ENCODE peak calls at places on chromosomes 1 and 21, in six cellular contexts. D, J, U, P, B and E are unnamed samples.

GRCh38 chr1:148263128-148263905 is 111.2 kb upstream of the NBPF11 start:
- DNase-seq in P (peak), U (peak), D (peak), B (peak), J (peak), E (peak)

GRCh38 chr1:155983191-155984023 is 5.1 kb upstream of the ARHGEF2 start:
- DNase-seq in P (no peak), B (no peak), D (peak), J (peak), U (peak), E (no peak)

GRCh38 chr1:203839081-203839480 is 22.3 kb upstream of the SNRPE start:
- DNase-seq in J (no peak), B (no peak), U (peak), P (peak), D (peak), E (no peak)

GRCh38 chr1:229318056-229318455 is 24.8 kb downstream of the CCSAP start:
- DNase-seq in D (peak), U (peak), J (no peak), P (peak), B (no peak), E (no peak)

GRCh38 chr1:211279340-211279739 is 20.2 kb downstream of the RCOR3 start:
- DNase-seq in J (no peak), D (no peak), B (no peak), P (no peak), U (no peak), E (no peak)

GRCh38 chr1:227362039-227362438 is 43.7 kb upstream of the CDC42BPA start:
- DNase-seq in B (no peak), J (no peak), P (no peak), D (no peak), U (peak), E (no peak)

GRCh38 chr1:186002426-186002825 is 268.2 kb downstream of the HMCN1 start:
- DNase-seq in J (no peak), B (no peak), P (no peak), D (no peak), U (peak), E (no peak)

GRCh38 chr1:226884966-226885820 is 14.8 kb downstream of the PSEN2 start:
- DNase-seq in D (no peak), P (no peak), B (no peak), J (no peak), U (no peak), E (no peak)

GRCh38 chr1:30822966-30823581 is 65.5 kb upstream of the LAPTM5 start:
- DNase-seq in B (no peak), U (no peak), P (no peak), J (no peak), D (peak), E (no peak)

GRCh38 chr1:219726480-219727272 is 113.8 kb upstream of the ZC3H11B start:
- DNase-seq in B (no peak), P (no peak), J (no peak), U (no peak), D (no peak), E (no peak)

GRCh38 chr21:41316641-41317392 is at the start of gene FAM3B:
- DNase-seq in D (no peak), J (peak), B (peak), U (no peak), P (peak), E (peak)

GRCh38 chr1:191151321-191151807 is 673.7 kb upstream of the BRINP3 start:
- DNase-seq in D (no peak), P (no peak), J (peak), B (no peak), U (no peak), E (no peak)

GRCh38 chr1:245153645-245154428 is 948 bp upstream of the KIF26B start:
- DNase-seq in D (peak), P (no peak), B (no peak), J (peak), U (no peak), E (peak)

DNA sequence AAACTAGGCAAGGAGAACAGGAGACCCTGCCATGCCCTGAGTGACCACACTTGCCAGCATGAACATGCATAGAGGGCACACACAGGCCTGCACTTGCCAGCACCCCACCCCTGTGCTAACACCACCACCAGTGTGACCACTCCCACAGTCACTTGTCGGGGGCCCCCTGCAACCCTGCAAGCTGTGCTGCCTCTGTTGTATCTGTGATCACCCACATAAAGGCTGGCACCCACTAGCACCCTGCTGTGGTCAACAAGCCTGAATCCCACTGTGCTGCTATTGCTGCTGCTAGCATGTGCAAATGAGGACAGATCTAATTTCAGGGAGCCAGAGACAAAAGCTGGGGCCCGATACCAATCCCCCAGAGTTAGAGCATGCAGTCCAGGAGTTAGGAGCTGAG is 217.7 kb downstream of the GIPC2 start:
- DNase-seq in J (no peak), B (no peak), D (no peak), U (no peak), P (no peak), E (no peak)
- H4K91ac ChIP-seq in J (no peak), B (no peak), D (no peak), U (no peak), P (no peak), E (no peak)

DNA sequence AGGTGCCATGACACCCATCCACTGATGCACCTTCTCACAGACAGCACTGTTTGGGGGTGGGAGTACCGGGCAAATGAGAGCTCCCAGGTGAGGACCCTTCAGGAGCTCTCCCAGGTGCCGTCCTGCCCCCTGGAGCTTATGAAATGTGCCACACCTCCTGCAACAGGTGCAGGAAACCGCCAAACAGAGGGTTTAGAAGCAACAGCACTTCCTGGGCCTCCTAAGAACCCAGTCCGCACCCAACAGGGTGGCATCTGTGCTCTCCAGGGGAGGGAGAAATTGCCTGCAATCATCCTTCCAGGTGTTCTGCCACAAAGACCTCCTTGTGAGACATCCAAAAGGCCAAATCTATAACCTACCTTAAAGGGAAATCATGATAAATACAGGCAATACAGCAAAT is 87.7 kb upstream of the ATP1B1 start:
- DNase-seq in J (no peak), B (no peak), P (no peak), D (no peak), U (no peak), E (no peak)
- H4K91ac ChIP-seq in J (no peak), B (no peak), P (no peak), D (no peak), U (no peak), E (no peak)

DNA sequence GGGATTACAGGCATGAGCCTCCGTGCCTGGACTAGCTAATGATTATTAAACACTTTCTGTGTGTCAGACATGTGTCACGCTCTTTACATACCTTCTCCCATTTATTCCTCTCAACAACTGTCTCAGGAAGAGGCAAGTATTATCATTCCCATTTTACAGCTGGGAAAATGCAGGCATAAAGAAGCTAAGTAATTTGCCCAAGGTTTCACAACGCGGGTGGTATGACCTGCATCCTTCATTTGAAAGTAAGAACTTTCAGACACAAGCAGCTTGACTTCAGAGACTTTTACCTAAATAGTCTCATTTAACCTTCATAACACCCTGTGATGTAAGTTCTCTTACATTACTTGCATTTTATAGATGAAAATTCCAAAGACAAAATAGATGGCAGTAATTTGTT is 1.0 kb upstream of the ZSCAN20 start:
- DNase-seq in P (peak), J (no peak), B (no peak), D (no peak), U (no peak), E (no peak)
- H4K91ac ChIP-seq in P (no peak), J (no peak), B (no peak), D (no peak), U (no peak), E (no peak)

DNA sequence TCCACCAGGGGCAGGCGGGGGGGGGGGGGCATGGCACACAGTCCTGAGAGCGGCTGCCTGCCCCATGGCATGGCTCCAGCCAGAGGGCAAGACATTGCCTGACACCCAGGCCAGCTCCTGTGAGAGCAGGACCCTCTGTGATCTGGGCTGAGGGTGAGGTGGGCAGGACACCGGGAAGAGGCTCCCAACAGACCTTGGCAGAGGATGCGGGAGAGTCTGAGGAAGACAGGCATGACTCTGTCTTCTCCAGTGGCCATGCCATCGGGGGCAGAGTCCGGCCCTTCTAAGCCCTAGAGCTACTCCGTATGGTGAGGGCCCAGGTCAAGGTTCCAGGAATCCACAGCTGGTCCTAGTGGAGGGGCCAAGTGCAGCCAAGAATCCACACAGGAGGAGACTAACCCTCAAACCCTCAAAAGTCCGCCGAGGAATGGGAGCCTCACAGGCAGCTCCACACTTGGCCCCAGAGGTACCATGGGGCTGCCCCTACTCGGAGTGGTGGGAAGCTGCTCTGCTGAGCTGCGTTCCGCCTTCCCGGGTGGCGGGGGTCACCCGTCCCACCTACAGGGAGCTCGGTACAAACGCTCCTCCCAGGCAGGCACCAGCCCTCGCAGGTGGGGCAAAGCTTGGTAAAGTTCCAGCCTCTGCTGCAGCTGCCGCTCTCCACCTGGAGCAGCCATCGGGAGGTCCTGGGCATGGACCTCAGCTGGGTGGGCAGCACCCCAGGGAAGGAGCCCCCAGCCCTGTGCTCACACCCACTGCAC is 6.5 kb downstream of the ACTRT2 start:
- DNase-seq in D (no peak), P (no peak), J (no peak), B (no peak), U (no peak), E (no peak)
- H4K91ac ChIP-seq in D (no peak), P (no peak), J (no peak), B (no peak), U (no peak), E (no peak)

GRCh38 chr1:104341944-104342343 is 592.2 kb downstream of the AMY1C start:
- DNase-seq in D (no peak), P (no peak), B (no peak), U (no peak), J (no peak), E (no peak)
- H4K91ac ChIP-seq in D (no peak), P (no peak), B (no peak), U (no peak), J (no peak), E (no peak)

GRCh38 chr1:43307458-43308158 is 6.8 kb downstream of the TIE1 start:
- DNase-seq in B (no peak), U (no peak), D (no peak), P (no peak), J (no peak), E (no peak)

GRCh38 chr1:43305926-43306687 is 5.3 kb downstream of the TIE1 start:
- DNase-seq in B (no peak), J (no peak), U (no peak), P (no peak), D (no peak), E (no peak)

GRCh38 chr1:43305461-43305860 is 4.7 kb downstream of the TIE1 start:
- DNase-seq in D (no peak), J (no peak), P (no peak), U (no peak), B (no peak), E (no peak)

GRCh38 chr1:43308635-43309580 is 8.1 kb downstream of the TIE1 start:
- DNase-seq in D (no peak), U (no peak), P (no peak), B (no peak), J (no peak), E (no peak)

GRCh38 chr1:43306688-43307457 is 6.1 kb downstream of the TIE1 start:
- DNase-seq in D (no peak), U (no peak), B (no peak), J (no peak), P (no peak), E (no peak)
- H4K91ac ChIP-seq in D (no peak), U (no peak), B (no peak), J (no peak), P (no peak), E (no peak)

DNA sequence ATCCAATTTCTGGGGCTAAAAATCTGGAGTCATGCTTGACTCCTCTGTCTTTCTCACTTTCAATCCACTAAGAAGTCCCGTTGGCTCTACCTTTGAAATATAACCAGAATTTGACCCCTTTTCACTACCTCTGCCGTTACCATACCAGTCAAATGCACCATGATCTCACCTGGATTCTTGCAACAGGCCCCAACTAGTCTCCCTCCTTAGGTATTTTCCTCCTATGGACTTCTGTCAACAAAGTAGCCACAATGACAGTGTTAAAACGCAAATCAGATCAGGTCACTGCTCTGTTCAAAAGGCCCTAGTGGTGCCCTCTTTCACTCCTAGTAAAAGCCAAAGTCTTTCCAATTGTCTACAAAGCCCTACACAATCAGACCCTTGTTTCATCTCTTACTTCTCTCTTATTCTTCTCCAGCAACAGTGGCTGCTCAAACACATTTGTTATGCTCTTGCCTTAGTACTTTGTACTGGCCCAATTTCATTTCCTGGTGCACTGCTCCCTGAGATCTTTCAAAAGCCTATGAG is 35.7 kb upstream of the AGL start:
- DNase-seq in B (no peak), J (no peak), U (no peak), D (no peak), P (no peak), E (no peak)
- H4K91ac ChIP-seq in B (no peak), J (no peak), U (no peak), D (no peak), P (no peak), E (no peak)

DNA sequence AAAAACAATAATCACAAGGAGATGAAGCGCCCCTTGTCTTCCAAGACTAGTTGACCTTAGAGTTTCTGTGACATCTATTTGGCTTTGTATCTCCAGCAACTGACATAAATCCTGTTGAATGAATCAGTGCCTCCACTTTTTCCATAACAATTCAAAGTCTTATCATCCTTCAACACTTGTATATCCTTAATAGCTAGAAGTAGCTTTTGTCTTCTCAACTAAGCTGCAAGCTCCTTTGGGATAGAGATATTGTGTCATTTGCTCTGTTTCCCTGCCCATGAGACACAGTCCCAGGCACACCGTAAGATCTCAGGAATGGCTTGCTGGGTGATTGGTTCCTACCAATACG is 5.7 kb downstream of the PIGR start:
- DNase-seq in B (no peak), J (no peak), P (no peak), D (no peak), U (no peak), E (no peak)
- H4K91ac ChIP-seq in B (no peak), J (no peak), P (no peak), D (no peak), U (no peak), E (no peak)

DNA sequence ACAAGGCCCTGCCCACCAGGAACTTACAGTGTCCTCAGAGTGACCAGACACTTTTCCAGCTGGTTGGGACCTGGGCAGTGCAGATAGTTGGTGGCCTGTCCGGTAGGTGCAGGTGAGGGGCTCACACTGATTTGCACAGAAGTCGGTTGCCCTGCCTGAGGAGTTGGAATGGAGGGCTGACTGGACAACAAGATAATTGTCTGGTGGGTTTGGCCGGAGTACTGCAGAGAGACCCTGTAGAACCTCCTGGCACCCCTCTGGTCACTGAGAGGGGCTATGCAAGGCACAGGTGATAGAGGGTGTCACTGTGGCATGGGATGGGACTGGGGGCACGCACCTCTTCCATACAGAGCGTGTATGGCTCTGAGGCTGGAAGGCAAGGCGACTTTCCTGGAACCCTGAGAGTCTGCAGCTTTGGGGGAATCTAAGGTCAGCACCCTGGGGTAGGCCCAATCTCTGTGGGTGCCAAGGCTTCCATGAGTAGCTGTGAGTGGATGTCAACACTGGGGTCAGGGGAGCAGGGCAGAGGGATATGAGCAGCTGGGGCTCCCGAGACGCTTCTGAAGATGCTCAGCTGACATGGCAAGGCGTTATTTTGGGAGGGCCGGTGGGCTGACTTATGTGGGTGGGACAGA is 7.6 kb upstream of the PLA2G2D start:
- DNase-seq in P (no peak), J (no peak), U (no peak), D (no peak), B (no peak), E (no peak)
- H4K91ac ChIP-seq in P (no peak), J (no peak), U (no peak), D (no peak), B (no peak), E (no peak)

GRCh38 chr1:17113973-17114372 is 5.3 kb downstream of the PADI2 start:
- DNase-seq in U (no peak), B (no peak), J (no peak), P (no peak), D (no peak), E (no peak)
- H4K91ac ChIP-seq in U (no peak), B (no peak), J (no peak), P (no peak), D (no peak), E (no peak)